ENCODE peak calls at places on chromosomes 1 and 21, in ten cellular contexts. U is lower lobe of right lung; W is cardiac muscle cell; X is NB4; O is body of pancreas; H is AG04450; D is naive thymus-derived CD4-positive, alpha-beta T cell; A is astrocyte of the cerebellum; C is pancreas; P is colonic mucosa. Q is an unnamed sample.

GRCh38 chr1:205766038-205766437 is 9.2 kb downstream of the RAB29 start:
- DNase-seq in U (no peak), W (no peak), X (no peak), O (no peak), H (no peak), D (no peak), A (no peak), C (no peak), P (no peak), Q (no peak)

GRCh38 chr1:12618661-12619395 is 818 bp upstream of the DHRS3 start:
- DNase-seq in U (peak; percentile 70), W (peak; percentile 91), X (peak; percentile 84), O (peak; percentile 80), H (no peak), D (peak; percentile 56), A (no peak), C (peak; percentile 73), P (peak; percentile 90), Q (peak; percentile 58)

GRCh38 chr1:153833171-153833570 is 58.0 kb downstream of the SLC27A3 start:
- DNase-seq in U (no peak), W (no peak), X (no peak), O (no peak), H (no peak), D (no peak), A (no peak), C (no peak), P (no peak), Q (no peak)

GRCh38 chr1:185291647-185292046 is 25.4 kb downstream of the IVNS1ABP start:
- DNase-seq in U (no peak), W (no peak), X (peak; percentile 44), O (no peak), H (no peak), D (no peak), A (no peak), C (no peak), P (no peak), Q (no peak)

GRCh38 chr1:163709636-163710035 is 387.9 kb downstream of the NUF2 start:
- DNase-seq in U (no peak), W (no peak), X (no peak), O (no peak), H (no peak), D (no peak), A (peak; percentile 9), C (no peak), P (no peak), Q (no peak)

GRCh38 chr1:153790996-153791855 is 16.0 kb downstream of the SLC27A3 start:
- DNase-seq in U (peak; percentile 78), W (peak; percentile 95), X (peak; percentile 95), O (no peak), H (peak; percentile 85), D (no peak), A (peak; percentile 51), C (no peak), P (no peak), Q (no peak)

GRCh38 chr1:44929556-44929955 is 56.8 kb downstream of the EIF2B3 start:
- DNase-seq in U (no peak), W (no peak), X (no peak), O (no peak), H (no peak), D (no peak), A (peak; percentile 11), C (no peak), P (no peak), Q (no peak)

GRCh38 chr1:214271174-214271858 is 9.6 kb upstream of the SMYD2 start:
- DNase-seq in U (no peak), W (no peak), X (peak; percentile 23), O (no peak), H (no peak), D (no peak), A (no peak), C (no peak), P (no peak), Q (no peak)

GRCh38 chr21:15062566-15062965 is 2.2 kb downstream of the NRIP1 start:
- DNase-seq in U (no peak), W (peak; percentile 44), X (no peak), O (no peak), H (no peak), D (no peak), A (no peak), C (no peak), P (no peak), Q (no peak)

GRCh38 chr21:15059397-15059796 is 5.4 kb downstream of the NRIP1 start:
- DNase-seq in U (no peak), W (no peak), X (no peak), O (no peak), H (no peak), D (no peak), A (no peak), C (no peak), P (no peak), Q (no peak)

GRCh38 chr21:15061747-15062146 is 3.1 kb downstream of the NRIP1 start:
- DNase-seq in U (no peak), W (no peak), X (no peak), O (no peak), H (no peak), D (no peak), A (no peak), C (no peak), P (no peak), Q (no peak)

GRCh38 chr21:15060776-15061175 is 4.0 kb downstream of the NRIP1 start:
- DNase-seq in U (no peak), W (no peak), X (no peak), O (no peak), H (no peak), D (no peak), A (no peak), C (no peak), P (no peak), Q (no peak)

DNA sequence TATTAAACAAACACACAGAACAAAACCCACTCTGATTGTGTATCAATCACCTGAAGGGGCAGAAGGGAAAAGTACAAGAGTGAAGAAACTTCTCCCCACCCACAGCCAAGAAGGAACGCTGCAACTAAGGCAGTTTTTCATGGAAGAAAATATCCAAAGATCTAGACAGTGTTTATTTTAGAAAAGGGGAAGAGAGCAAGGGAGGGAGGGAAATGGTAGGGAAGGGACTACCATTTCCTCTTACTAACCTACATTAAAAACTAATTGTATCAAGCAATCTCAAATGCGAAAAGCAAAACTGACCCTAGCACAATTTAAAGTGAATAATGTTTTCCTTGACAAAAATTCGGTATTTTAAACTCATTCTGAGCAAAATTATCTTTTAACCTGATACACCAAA is 3.5 kb downstream of the NRIP1 start:
- DNase-seq in U (no peak), W (no peak), X (no peak), O (no peak), H (no peak), D (no peak), A (no peak), C (no peak), P (no peak), Q (no peak)
- H3K4me3 ChIP-seq in U (no peak overlapping the region), W (no peak overlapping the region), X (no peak overlapping the region), O (no peak overlapping the region), H (peak overlapping the region; percentile 21), D (no peak overlapping the region), A (peak overlapping the region; percentile 78), C (no peak overlapping the region), P (no peak overlapping the region), Q (no peak overlapping the region)

GRCh38 chr1:32902535-32902920 is 1.3 kb upstream of the TMEM54 start:
- DNase-seq in U (no peak), W (no peak), X (no peak), O (no peak), H (no peak), D (no peak), A (no peak), C (peak; percentile 35), P (no peak), Q (no peak)

GRCh38 chr1:32900371-32900955 is 726 bp downstream of the TMEM54 start:
- DNase-seq in U (no peak), W (peak; percentile 52), X (no peak), O (no peak), H (no peak), D (no peak), A (no peak), C (no peak), P (no peak), Q (no peak)

GRCh38 chr1:32903991-32904776 is 3.0 kb upstream of the TMEM54 start:
- DNase-seq in U (no peak), W (no peak), X (no peak), O (peak; percentile 83), H (no peak), D (no peak), A (no peak), C (peak; percentile 85), P (peak; percentile 92), Q (peak; percentile 8)

GRCh38 chr1:32900956-32901822 is at the start of gene TMEM54:
- DNase-seq in U (peak; percentile 69), W (no peak), X (peak; percentile 34), O (peak; percentile 82), H (no peak), D (no peak), A (no peak), C (peak; percentile 78), P (peak; percentile 81), Q (no peak)

DNA sequence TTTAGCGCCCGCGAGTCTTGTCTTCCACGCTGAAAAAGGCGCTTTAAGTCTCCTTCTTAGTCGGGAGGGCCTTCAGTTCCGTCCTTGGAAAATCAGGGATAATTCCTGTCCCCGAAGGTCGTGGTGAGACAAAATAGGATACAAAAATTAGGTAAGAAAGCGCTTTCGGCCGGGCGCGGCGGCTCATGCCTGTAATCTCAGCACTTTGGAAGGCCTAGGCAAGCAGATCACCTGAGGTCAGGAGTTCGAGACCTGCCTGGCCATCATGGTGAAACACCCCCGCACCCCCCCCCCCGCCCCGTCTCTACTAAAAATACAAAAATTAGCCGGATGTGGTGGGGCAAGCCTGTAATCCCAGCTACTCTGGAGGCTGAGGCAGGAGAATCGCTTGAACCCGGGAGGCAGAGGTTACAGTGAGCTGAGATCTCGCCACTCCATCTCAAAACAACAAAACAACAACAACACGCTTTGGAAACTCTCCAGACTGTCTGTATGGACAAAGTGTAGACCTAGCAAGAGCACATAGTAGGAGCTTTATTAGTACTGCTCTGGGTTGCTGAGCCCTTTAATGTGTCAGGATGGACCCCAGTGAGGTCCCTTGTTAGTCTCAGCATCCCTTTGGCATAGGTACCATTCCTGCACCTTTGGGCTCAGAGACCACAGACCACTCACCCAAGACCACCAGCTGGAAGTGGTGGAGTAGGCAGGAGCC is 790 bp upstream of the TMEM54 start:
- DNase-seq in U (no peak), W (no peak), X (no peak), O (no peak), H (no peak), D (no peak), A (no peak), C (peak; percentile 11), P (no peak), Q (no peak)
- H3K4me3 ChIP-seq in U (peak overlapping the region; percentile 69), W (peak overlapping the region; percentile 36), X (no peak overlapping the region), O (peak overlapping the region; percentile 47), H (peak overlapping the region; percentile 68), D (no peak overlapping the region), A (peak overlapping the region; percentile 50), C (peak overlapping the region; percentile 83), P (peak overlapping the region; percentile 69), Q (peak overlapping the region; percentile 43)

DNA sequence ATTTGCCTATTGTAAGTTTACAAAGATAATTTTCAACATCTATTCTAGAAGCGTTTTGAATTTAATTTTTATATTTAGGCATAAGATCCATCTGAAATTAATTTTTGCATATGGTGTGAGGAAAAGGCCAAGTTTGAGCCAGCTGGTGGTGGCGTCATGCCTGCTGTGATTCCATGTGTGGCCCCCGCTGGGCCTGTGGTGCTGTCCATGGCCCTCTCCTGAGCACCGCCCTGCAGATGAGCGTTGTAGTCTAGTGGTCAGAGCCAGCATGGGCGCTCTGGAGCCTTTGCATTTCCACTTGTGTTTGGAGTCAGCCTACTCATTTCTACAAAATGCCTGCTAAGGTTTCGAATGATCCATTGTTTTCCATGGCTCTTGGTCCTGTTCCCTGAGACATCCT is 22.7 kb downstream of the PRSS38 start:
- DNase-seq in U (no peak), W (no peak), X (no peak), O (no peak), H (no peak), D (no peak), A (no peak), C (no peak), P (no peak), Q (no peak)
- H3K4me3 ChIP-seq in U (no peak overlapping the region), W (no peak overlapping the region), X (no peak overlapping the region), O (no peak overlapping the region), H (no peak overlapping the region), D (no peak overlapping the region), A (no peak overlapping the region), C (no peak overlapping the region), P (no peak overlapping the region), Q (no peak overlapping the region)

GRCh38 chr1:2300004-2300771 is 72.1 kb downstream of the SKI start:
- DNase-seq in U (no peak), W (no peak), X (peak; percentile 52), O (no peak), H (no peak), D (peak; percentile 76), A (no peak), C (no peak), P (peak; percentile 37), Q (peak; percentile 62)

GRCh38 chr1:2298685-2299673 is 70.9 kb downstream of the SKI start:
- DNase-seq in U (peak; percentile 78), W (no peak), X (no peak), O (no peak), H (no peak), D (no peak), A (no peak), C (no peak), P (no peak), Q (no peak)

GRCh38 chr1:2301607-2302291 is 73.6 kb downstream of the SKI start:
- DNase-seq in U (no peak), W (no peak), X (no peak), O (no peak), H (no peak), D (peak; percentile 29), A (no peak), C (no peak), P (no peak), Q (no peak)

GRCh38 chr1:2302292-2302925 is 74.3 kb downstream of the SKI start:
- DNase-seq in U (no peak), W (no peak), X (no peak), O (no peak), H (no peak), D (no peak), A (no peak), C (no peak), P (no peak), Q (no peak)

GRCh38 chr1:2300851-2301606 is 72.9 kb downstream of the SKI start:
- DNase-seq in U (peak; percentile 92), W (peak; percentile 73), X (peak; percentile 93), O (peak; percentile 54), H (no peak), D (peak; percentile 91), A (no peak), C (peak; percentile 69), P (peak; percentile 71), Q (peak; percentile 95)
- H3K4me3 ChIP-seq in U (peak overlapping the region; percentile 46), W (no peak overlapping the region), X (no peak overlapping the region), O (no peak overlapping the region), H (no peak overlapping the region), D (peak overlapping the region; percentile 77), A (no peak overlapping the region), C (peak overlapping the region; percentile 17), P (peak overlapping the region; percentile 25), Q (peak overlapping the region; percentile 61)